ENCODE peak calls at places on chromosome 2, in five cellular contexts. One of them, this sample, is unnamed.

GRCh38 chr2:128602699-128603101 is 284.0 kb upstream of the HS6ST1 start:
- DNase-seq in type B pancreatic cell: no peak
- DNase-seq in B cell: no peak
- DNase-seq in kidney epithelial cell: no peak
- DNase-seq in lower lobe of right lung: peak
- DNase-seq in this sample: no peak

GRCh38 chr2:102070058-102070642 is 72.4 kb upstream of the IL1R1 start:
- DNase-seq in type B pancreatic cell: no peak
- DNase-seq in B cell: no peak
- DNase-seq in kidney epithelial cell: no peak
- DNase-seq in lower lobe of right lung: peak
- DNase-seq in this sample: no peak

GRCh38 chr2:218431878-218432277 is 13.0 kb downstream of the VIL1 start:
- DNase-seq in type B pancreatic cell: no peak
- DNase-seq in B cell: no peak
- DNase-seq in kidney epithelial cell: no peak
- DNase-seq in lower lobe of right lung: peak
- DNase-seq in this sample: no peak

GRCh38 chr2:102282646-102283045 is 28.7 kb upstream of the IL1RL1 start:
- DNase-seq in type B pancreatic cell: no peak
- DNase-seq in B cell: no peak
- DNase-seq in kidney epithelial cell: no peak
- DNase-seq in lower lobe of right lung: no peak
- DNase-seq in this sample: no peak

GRCh38 chr2:56030062-56030461 is 106.5 kb upstream of the EFEMP1 start:
- DNase-seq in type B pancreatic cell: no peak
- DNase-seq in B cell: no peak
- DNase-seq in kidney epithelial cell: no peak
- DNase-seq in lower lobe of right lung: no peak
- DNase-seq in this sample: no peak

GRCh38 chr2:8638327-8638726 is 43.5 kb upstream of the ID2 start:
- DNase-seq in type B pancreatic cell: no peak
- DNase-seq in B cell: no peak
- DNase-seq in kidney epithelial cell: no peak
- DNase-seq in lower lobe of right lung: no peak
- DNase-seq in this sample: no peak

GRCh38 chr2:206740800-206741199 is 22.6 kb upstream of the DYTN start:
- DNase-seq in type B pancreatic cell: no peak
- DNase-seq in B cell: no peak
- DNase-seq in kidney epithelial cell: no peak
- DNase-seq in lower lobe of right lung: no peak
- DNase-seq in this sample: no peak

GRCh38 chr2:16312771-16313170 is 352.9 kb downstream of the CYRIA start:
- DNase-seq in type B pancreatic cell: no peak
- DNase-seq in B cell: no peak
- DNase-seq in kidney epithelial cell: no peak
- DNase-seq in lower lobe of right lung: no peak
- DNase-seq in this sample: peak

GRCh38 chr2:27885246-27885645 is 4.9 kb downstream of the RBKS start:
- DNase-seq in type B pancreatic cell: no peak
- DNase-seq in B cell: no peak
- DNase-seq in kidney epithelial cell: no peak
- DNase-seq in lower lobe of right lung: no peak
- DNase-seq in this sample: no peak

GRCh38 chr2:5877360-5877759 is 185.2 kb downstream of the SOX11 start:
- DNase-seq in type B pancreatic cell: no peak
- DNase-seq in B cell: no peak
- DNase-seq in kidney epithelial cell: peak
- DNase-seq in lower lobe of right lung: no peak
- DNase-seq in this sample: no peak

GRCh38 chr2:218013289-218013688 is 10.5 kb upstream of the TNS1 start:
- DNase-seq in type B pancreatic cell: no peak
- DNase-seq in B cell: no peak
- DNase-seq in kidney epithelial cell: no peak
- DNase-seq in lower lobe of right lung: no peak
- DNase-seq in this sample: no peak

GRCh38 chr2:30756971-30757370 is 50.3 kb downstream of the CAPN13 start:
- DNase-seq in type B pancreatic cell: no peak
- DNase-seq in B cell: no peak
- DNase-seq in kidney epithelial cell: no peak
- DNase-seq in lower lobe of right lung: no peak
- DNase-seq in this sample: no peak

GRCh38 chr2:235095569-235095968 is 143.8 kb downstream of the SH3BP4 start:
- DNase-seq in type B pancreatic cell: no peak
- DNase-seq in B cell: no peak
- DNase-seq in kidney epithelial cell: no peak
- DNase-seq in lower lobe of right lung: no peak
- DNase-seq in this sample: peak

GRCh38 chr2:824954-825353 is 125.7 kb upstream of the SNTG2 start:
- DNase-seq in type B pancreatic cell: no peak
- DNase-seq in B cell: no peak
- DNase-seq in kidney epithelial cell: no peak
- DNase-seq in lower lobe of right lung: no peak
- DNase-seq in this sample: no peak

GRCh38 chr2:134283701-134284100 is 29.8 kb downstream of the MGAT5 start:
- DNase-seq in type B pancreatic cell: no peak
- DNase-seq in B cell: no peak
- DNase-seq in kidney epithelial cell: no peak
- DNase-seq in lower lobe of right lung: no peak
- DNase-seq in this sample: no peak

GRCh38 chr2:176115883-176116813 is at the start of gene HOXD10:
- DNase-seq in type B pancreatic cell: no peak
- DNase-seq in B cell: no peak
- DNase-seq in kidney epithelial cell: peak
- DNase-seq in lower lobe of right lung: no peak
- DNase-seq in this sample: no peak

GRCh38 chr2:133817680-133818566 is 249.7 kb upstream of the NCKAP5 start:
- DNase-seq in type B pancreatic cell: no peak
- DNase-seq in B cell: no peak
- DNase-seq in kidney epithelial cell: peak
- DNase-seq in lower lobe of right lung: no peak
- DNase-seq in this sample: no peak

GRCh38 chr2:134718095-134718955 is 475 bp downstream of the TMEM163 start:
- DNase-seq in type B pancreatic cell: no peak
- DNase-seq in B cell: no peak
- DNase-seq in kidney epithelial cell: no peak
- DNase-seq in lower lobe of right lung: peak
- DNase-seq in this sample: no peak

GRCh38 chr2:217731805-217732204 is 271.0 kb downstream of the TNS1 start:
- DNase-seq in type B pancreatic cell: no peak
- DNase-seq in B cell: no peak
- DNase-seq in kidney epithelial cell: no peak
- DNase-seq in lower lobe of right lung: no peak
- DNase-seq in this sample: no peak

GRCh38 chr2:38539086-38539485 is 63.6 kb downstream of the HNRNPLL start:
- DNase-seq in type B pancreatic cell: no peak
- DNase-seq in B cell: no peak
- DNase-seq in kidney epithelial cell: no peak
- DNase-seq in lower lobe of right lung: no peak
- DNase-seq in this sample: no peak

GRCh38 chr2:238930216-238930615 is 82.3 kb downstream of the TWIST2 start:
- DNase-seq in type B pancreatic cell: no peak
- DNase-seq in B cell: peak
- DNase-seq in kidney epithelial cell: no peak
- DNase-seq in lower lobe of right lung: no peak
- DNase-seq in this sample: peak

GRCh38 chr2:66346241-66346664 is 88.7 kb upstream of the MEIS1 start:
- DNase-seq in type B pancreatic cell: no peak
- DNase-seq in B cell: no peak
- DNase-seq in kidney epithelial cell: no peak
- DNase-seq in lower lobe of right lung: no peak
- DNase-seq in this sample: no peak

GRCh38 chr2:12036640-12036983 is 290.2 kb downstream of the LPIN1 start:
- DNase-seq in type B pancreatic cell: no peak
- DNase-seq in B cell: peak
- DNase-seq in kidney epithelial cell: no peak
- DNase-seq in lower lobe of right lung: no peak
- DNase-seq in this sample: no peak

GRCh38 chr2:170434900-170435640 is 257.1 kb downstream of the MYO3B start:
- DNase-seq in type B pancreatic cell: no peak
- DNase-seq in B cell: no peak
- DNase-seq in kidney epithelial cell: no peak
- DNase-seq in lower lobe of right lung: no peak
- DNase-seq in this sample: no peak

GRCh38 chr2:162111958-162112850 is 38.2 kb upstream of the DPP4 start:
- DNase-seq in type B pancreatic cell: no peak
- DNase-seq in B cell: no peak
- DNase-seq in kidney epithelial cell: no peak
- DNase-seq in lower lobe of right lung: no peak
- DNase-seq in this sample: no peak

GRCh38 chr2:30412392-30413321 is 34.4 kb upstream of the LCLAT1 start:
- DNase-seq in type B pancreatic cell: no peak
- DNase-seq in B cell: no peak
- DNase-seq in kidney epithelial cell: no peak
- DNase-seq in lower lobe of right lung: no peak
- DNase-seq in this sample: no peak

GRCh38 chr2:218984239-218985020 is 554 bp downstream of the FEV start:
- DNase-seq in type B pancreatic cell: no peak
- DNase-seq in B cell: no peak
- DNase-seq in kidney epithelial cell: no peak
- DNase-seq in lower lobe of right lung: no peak
- DNase-seq in this sample: no peak

GRCh38 chr2:26691881-26692813 is at the start of gene KCNK3:
- DNase-seq in type B pancreatic cell: peak
- DNase-seq in B cell: no peak
- DNase-seq in kidney epithelial cell: no peak
- DNase-seq in lower lobe of right lung: peak
- DNase-seq in this sample: peak

GRCh38 chr2:190888449-190888848 is 7.8 kb downstream of the GLS start:
- DNase-seq in type B pancreatic cell: no peak
- DNase-seq in B cell: no peak
- DNase-seq in kidney epithelial cell: no peak
- DNase-seq in lower lobe of right lung: no peak
- DNase-seq in this sample: no peak

GRCh38 chr2:157760949-157761348 is 115.2 kb downstream of the ACVR1 start:
- DNase-seq in type B pancreatic cell: no peak
- DNase-seq in B cell: no peak
- DNase-seq in kidney epithelial cell: no peak
- DNase-seq in lower lobe of right lung: no peak
- DNase-seq in this sample: no peak

GRCh38 chr2:29207352-29207751 is 92.1 kb downstream of the CLIP4 start:
- DNase-seq in type B pancreatic cell: no peak
- DNase-seq in B cell: no peak
- DNase-seq in kidney epithelial cell: no peak
- DNase-seq in lower lobe of right lung: no peak
- DNase-seq in this sample: no peak
- TF ChIP-seq CTCF in type B pancreatic cell: no peak
- TF ChIP-seq CTCF in B cell: no peak
- TF ChIP-seq CTCF in kidney epithelial cell: no peak
- TF ChIP-seq CTCF in lower lobe of right lung: no peak
- TF ChIP-seq CTCF in this sample: no peak

DNA sequence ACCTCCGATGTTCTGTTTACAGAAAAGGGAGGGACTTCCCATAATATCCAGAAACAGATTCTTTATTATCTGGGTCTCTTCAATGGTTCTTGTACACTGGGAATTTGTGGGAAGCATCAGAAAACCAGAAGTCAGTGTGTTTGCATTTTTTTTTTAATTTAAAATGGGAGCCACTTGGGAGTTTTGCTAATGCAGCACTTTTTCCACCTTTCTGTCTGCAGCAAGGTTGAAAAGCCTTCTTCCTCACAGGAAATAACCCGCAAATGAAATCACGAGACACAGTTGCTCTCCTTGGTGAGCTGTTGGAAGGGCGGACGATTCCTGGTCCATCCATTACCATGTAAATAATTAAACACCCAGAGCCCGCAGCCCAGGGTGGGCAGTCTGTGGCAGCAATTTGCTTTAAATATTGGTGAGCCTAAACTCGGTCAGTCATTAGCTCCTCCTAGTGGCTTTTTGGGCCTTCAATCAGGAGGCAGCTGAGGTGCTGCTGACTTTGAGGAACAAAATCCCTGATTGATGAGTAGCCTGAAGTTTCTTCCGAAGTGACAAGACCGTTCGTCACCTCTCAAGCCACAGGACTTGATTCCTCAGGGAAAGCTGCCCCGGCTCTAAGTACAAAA is 471.5 kb downstream of the EPHA4 start:
- DNase-seq in type B pancreatic cell: no peak
- DNase-seq in B cell: no peak
- DNase-seq in kidney epithelial cell: peak
- DNase-seq in lower lobe of right lung: no peak
- DNase-seq in this sample: no peak
- TF ChIP-seq CTCF in type B pancreatic cell: peak
- TF ChIP-seq CTCF in B cell: no peak
- TF ChIP-seq CTCF in kidney epithelial cell: peak
- TF ChIP-seq CTCF in lower lobe of right lung: no peak
- TF ChIP-seq CTCF in this sample: peak

GRCh38 chr2:240460243-240460630 is 24.8 kb downstream of the GPC1 start:
- DNase-seq in type B pancreatic cell: no peak
- DNase-seq in B cell: peak
- DNase-seq in kidney epithelial cell: no peak
- DNase-seq in lower lobe of right lung: peak
- DNase-seq in this sample: no peak

GRCh38 chr2:240462073-240462703 is 26.7 kb downstream of the GPC1 start:
- DNase-seq in type B pancreatic cell: no peak
- DNase-seq in B cell: peak
- DNase-seq in kidney epithelial cell: no peak
- DNase-seq in lower lobe of right lung: peak
- DNase-seq in this sample: no peak

GRCh38 chr2:240459401-240460242 is 24.2 kb downstream of the GPC1 start:
- DNase-seq in type B pancreatic cell: no peak
- DNase-seq in B cell: peak
- DNase-seq in kidney epithelial cell: no peak
- DNase-seq in lower lobe of right lung: peak
- DNase-seq in this sample: no peak

GRCh38 chr2:240461471-240462072 is 26.1 kb downstream of the GPC1 start:
- DNase-seq in type B pancreatic cell: no peak
- DNase-seq in B cell: peak
- DNase-seq in kidney epithelial cell: no peak
- DNase-seq in lower lobe of right lung: peak
- DNase-seq in this sample: no peak

DNA sequence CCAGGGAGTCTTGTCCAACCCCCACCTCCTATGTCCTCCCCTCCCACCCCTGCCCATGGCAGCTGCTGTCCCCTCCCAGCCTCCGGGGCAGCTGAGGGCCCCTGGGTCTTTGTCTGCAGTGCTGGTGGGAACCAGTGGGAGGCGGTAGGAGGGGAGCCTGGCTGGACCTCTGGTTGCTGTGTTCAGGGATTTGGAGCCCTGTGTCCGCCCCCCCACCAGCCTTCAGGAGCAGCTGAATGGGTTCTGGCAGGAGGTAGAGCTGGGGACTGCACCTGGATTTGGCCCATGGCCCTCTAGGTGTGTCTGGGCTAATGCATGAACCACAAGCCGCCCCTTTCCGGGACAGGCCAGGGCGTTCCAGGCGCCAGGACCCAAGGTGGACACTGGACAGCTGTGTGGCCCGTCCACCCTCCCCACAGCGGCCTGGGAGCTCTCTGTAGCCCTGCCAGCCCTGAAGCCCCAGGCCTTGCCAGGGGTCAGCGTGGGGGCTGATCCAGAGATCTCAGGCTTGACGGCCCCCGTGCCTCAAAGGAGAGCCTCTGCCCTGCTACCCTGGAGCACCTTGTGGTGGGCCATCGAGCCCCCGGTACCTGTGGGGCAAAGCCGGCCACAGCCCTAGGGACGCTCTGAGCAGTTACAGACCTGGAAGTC is 25.4 kb downstream of the GPC1 start:
- DNase-seq in type B pancreatic cell: no peak
- DNase-seq in B cell: peak
- DNase-seq in kidney epithelial cell: no peak
- DNase-seq in lower lobe of right lung: peak
- DNase-seq in this sample: no peak
- TF ChIP-seq CTCF in type B pancreatic cell: peak
- TF ChIP-seq CTCF in B cell: no peak
- TF ChIP-seq CTCF in kidney epithelial cell: peak
- TF ChIP-seq CTCF in lower lobe of right lung: no peak
- TF ChIP-seq CTCF in this sample: no peak

GRCh38 chr2:230830428-230830827 is 34.3 kb upstream of the ITM2C start:
- DNase-seq in type B pancreatic cell: no peak
- DNase-seq in B cell: no peak
- DNase-seq in kidney epithelial cell: no peak
- DNase-seq in lower lobe of right lung: no peak
- DNase-seq in this sample: no peak
- TF ChIP-seq CTCF in type B pancreatic cell: no peak
- TF ChIP-seq CTCF in B cell: no peak
- TF ChIP-seq CTCF in kidney epithelial cell: no peak
- TF ChIP-seq CTCF in lower lobe of right lung: no peak
- TF ChIP-seq CTCF in this sample: no peak